ENCODE peak calls at places on chromosomes 1 and 21, in nine cellular contexts. L is HS-5; F is sigmoid colon; A is GM20000; D is SK-N-SH; B is substantia nigra; H is endothelial cell of umbilical vein; C is activated T-cell treated with anti-CD3 and anti-CD28 coated beads, Interleukin-2, amount 50 U/mL, for 48 hours; U is T-helper 1 cell. T is an unnamed sample.

GRCh38 chr1:225655509-225656258 is 2.8 kb upstream of the ENAH start:
- DNase-seq in L (peak; percentile 93), F (peak; percentile 86), A (no peak), D (no peak), B (peak; percentile 14), H (peak; percentile 92), C (no peak), U (no peak), T (peak; percentile 97)

GRCh38 chr1:151047925-151048644 is 534 bp downstream of the C1orf56 start:
- DNase-seq in L (no peak), F (peak; percentile 89), A (peak; percentile 85), D (peak; percentile 79), B (peak; percentile 63), H (peak; percentile 84), C (peak; percentile 75), U (peak; percentile 36), T (no peak)

GRCh38 chr1:63230722-63231121 is 91.6 kb upstream of the FOXD3 start:
- DNase-seq in L (no peak), F (no peak), A (no peak), D (no peak), B (no peak), H (no peak), C (no peak), U (no peak), T (no peak)

GRCh38 chr1:64864018-64864945 is 102.1 kb downstream of the JAK1 start:
- DNase-seq in L (no peak), F (peak; percentile 80), A (peak; percentile 82), D (no peak), B (peak; percentile 29), H (peak; percentile 90), C (peak; percentile 40), U (peak; percentile 18), T (no peak)

GRCh38 chr1:95554408-95554807 is 320.4 kb downstream of the RWDD3 start:
- DNase-seq in L (no peak), F (no peak), A (no peak), D (no peak), B (no peak), H (no peak), C (no peak), U (no peak), T (no peak)

GRCh38 chr1:69911301-69911801 is 294.0 kb downstream of the LRRC40 start:
- DNase-seq in L (peak; percentile 82), F (no peak), A (no peak), D (no peak), B (no peak), H (peak; percentile 80), C (no peak), U (no peak), T (peak; percentile 70)

GRCh38 chr1:202812176-202813026 is 1.6 kb downstream of the PCAT6 start:
- DNase-seq in L (no peak), F (no peak), A (no peak), D (no peak), B (no peak), H (no peak), C (no peak), U (no peak), T (no peak)

GRCh38 chr1:194717941-194718340 is 1531.5 kb upstream of the B3GALT2 start:
- DNase-seq in L (no peak), F (no peak), A (no peak), D (no peak), B (no peak), H (no peak), C (no peak), U (no peak), T (no peak)

GRCh38 chr1:61585714-61586113 is 139.2 kb downstream of the TM2D1 start:
- DNase-seq in L (no peak), F (no peak), A (no peak), D (peak; percentile 57), B (no peak), H (no peak), C (no peak), U (no peak), T (no peak)

GRCh38 chr1:110605901-110606783 is at the start of gene KCNA2:
- DNase-seq in L (no peak), F (peak; percentile 74), A (peak; percentile 43), D (peak; percentile 88), B (peak; percentile 52), H (peak; percentile 10), C (no peak), U (no peak), T (no peak)

GRCh38 chr21:46634966-46635323 is 529 bp upstream of the PRMT2 start:
- DNase-seq in L (peak; percentile 62), F (peak; percentile 90), A (peak; percentile 39), D (peak; percentile 80), B (peak; percentile 91), H (peak; percentile 89), C (no peak), U (no peak), T (peak; percentile 56)

GRCh38 chr1:51214615-51215131 is 21.4 kb upstream of the RNF11 start:
- DNase-seq in L (no peak), F (no peak), A (no peak), D (no peak), B (no peak), H (no peak), C (no peak), U (no peak), T (no peak)

GRCh38 chr1:58773406-58773840 is 10.4 kb downstream of the JUN start:
- DNase-seq in L (no peak), F (peak; percentile 80), A (peak; percentile 42), D (no peak), B (peak; percentile 35), H (peak; percentile 97), C (no peak), U (no peak), T (no peak)

GRCh38 chr1:177800386-177801058 is 169.3 kb downstream of the SEC16B start:
- DNase-seq in L (peak; percentile 65), F (no peak), A (no peak), D (no peak), B (no peak), H (no peak), C (no peak), U (no peak), T (peak; percentile 17)

GRCh38 chr1:243849089-243850012 is 692 bp downstream of the AKT3 start:
- DNase-seq in L (peak; percentile 29), F (peak; percentile 85), A (peak; percentile 51), D (peak; percentile 79), B (peak; percentile 87), H (peak; percentile 77), C (peak; percentile 65), U (peak; percentile 77), T (no peak)

GRCh38 chr1:29508458-29509107 is 272.3 kb downstream of the PTPRU start:
- DNase-seq in L (no peak), F (no peak), A (no peak), D (no peak), B (no peak), H (no peak), C (no peak), U (no peak), T (no peak)

GRCh38 chr1:29912413-29912812 is 676.1 kb downstream of the PTPRU start:
- DNase-seq in L (no peak), F (peak; percentile 29), A (no peak), D (no peak), B (no peak), H (peak; percentile 6), C (no peak), U (no peak), T (peak; percentile 11)

GRCh38 chr1:154431586-154432373 is 26.6 kb downstream of the IL6R start:
- DNase-seq in L (peak; percentile 98), F (peak; percentile 79), A (no peak), D (no peak), B (no peak), H (peak; percentile 35), C (peak; percentile 78), U (no peak), T (peak; percentile 90)

GRCh38 chr21:41024341-41025056 is 143.5 kb upstream of the BACE2 start:
- DNase-seq in L (no peak), F (no peak), A (no peak), D (no peak), B (no peak), H (no peak), C (no peak), U (no peak), T (no peak)

GRCh38 chr21:46459356-46460112 is 843 bp downstream of the DIP2A start:
- DNase-seq in L (no peak), F (peak; percentile 81), A (no peak), D (no peak), B (no peak), H (peak; percentile 42), C (peak; percentile 39), U (peak; percentile 6), T (no peak)

GRCh38 chr1:74534241-74534640 is 21.8 kb upstream of the LRRC53 start:
- DNase-seq in L (peak; percentile 73), F (no peak), A (no peak), D (no peak), B (no peak), H (no peak), C (no peak), U (no peak), T (peak; percentile 5)

GRCh38 chr1:61124691-61125090 is 42.3 kb downstream of the NFIA start:
- DNase-seq in L (no peak), F (peak; percentile 77), A (no peak), D (no peak), B (no peak), H (no peak), C (no peak), U (no peak), T (no peak)

GRCh38 chr1:25863486-25864262 is 4.4 kb upstream of the AUNIP start:
- DNase-seq in L (no peak), F (peak; percentile 45), A (no peak), D (no peak), B (no peak), H (no peak), C (no peak), U (no peak), T (no peak)

GRCh38 chr1:153697191-153697872 is 18.8 kb downstream of the NPR1 start:
- DNase-seq in L (peak; percentile 36), F (peak; percentile 82), A (no peak), D (peak; percentile 27), B (no peak), H (peak; percentile 55), C (no peak), U (no peak), T (no peak)

GRCh38 chr1:56545711-56546110 is 33.7 kb downstream of the PLPP3 start:
- DNase-seq in L (no peak), F (no peak), A (no peak), D (no peak), B (no peak), H (no peak), C (no peak), U (no peak), T (no peak)

GRCh38 chr1:21706151-21706835 is 37.1 kb upstream of the RAP1GAP start:
- DNase-seq in L (no peak), F (no peak), A (no peak), D (no peak), B (no peak), H (no peak), C (no peak), U (no peak), T (no peak)

T was measured in non-pigmented ciliary epithelial cell.